ENCODE peak calls at places on chromosomes 16 and 17, in six cellular contexts. I is GM12891, Q is K562, K is H1, V is HepG2, R is GM12878. W is an unnamed sample.

GRCh38 chr17:37176683-37177082 is 199.1 kb upstream of the C17orf78 start:
- DNase-seq in Q (no peak), V (no peak), R (no peak), K (no peak), I (no peak), W (no peak)

GRCh38 chr16:13883881-13884280 is 36.1 kb upstream of the ERCC4 start:
- DNase-seq in K (no peak), R (no peak), I (no peak), Q (no peak), V (no peak), W (no peak)

GRCh38 chr16:73020409-73020884 is 27.5 kb downstream of the ZFHX3 start:
- DNase-seq in I (no peak), Q (peak), V (peak), R (no peak), K (no peak), W (no peak)

GRCh38 chr16:75114179-75114945 is 2.2 kb downstream of the LDHD start:
- DNase-seq in R (no peak), K (no peak), V (no peak), Q (no peak), I (no peak), W (no peak)

GRCh38 chr17:67528751-67529436 is 151.8 kb downstream of the PITPNC1 start:
- DNase-seq in I (no peak), R (no peak), K (peak), V (peak), Q (no peak), W (no peak)

GRCh38 chr17:8018436-8018835 is 16.0 kb downstream of the GUCY2D start:
- DNase-seq in Q (no peak), I (no peak), V (no peak), R (no peak), K (no peak), W (no peak)

GRCh38 chr17:6473128-6473767 is 29.0 kb downstream of the PIMREG start:
- DNase-seq in V (peak), R (no peak), K (peak), Q (peak), I (peak), W (peak)

GRCh38 chr17:10729334-10730193 is at the start of gene TMEM220:
- DNase-seq in I (peak), R (no peak), Q (no peak), K (peak), V (peak), W (peak)

GRCh38 chr17:58303981-58304734 is 23.4 kb upstream of the MPO start:
- DNase-seq in R (no peak), V (peak), Q (peak), I (peak), K (peak), W (peak)

GRCh38 chr16:69118468-69118867 is 13.0 kb downstream of the HAS3 start:
- DNase-seq in V (no peak), R (no peak), K (no peak), Q (no peak), I (no peak), W (no peak)

GRCh38 chr17:40062347-40063033 is at the start of gene THRA:
- DNase-seq in R (no peak), I (peak), V (no peak), K (peak), Q (peak), W (peak)

GRCh38 chr17:20097362-20097761 is 88.2 kb downstream of the SPECC1 start:
- DNase-seq in Q (no peak), R (no peak), I (no peak), V (no peak), K (no peak), W (no peak)

GRCh38 chr17:73311428-73311780 is 397 bp downstream of the CDC42EP4 start:
- DNase-seq in I (no peak), Q (no peak), R (no peak), K (peak), V (no peak), W (no peak)

GRCh38 chr16:1026057-1026783 is 44.6 kb downstream of the SOX8 start:
- DNase-seq in I (no peak), R (no peak), K (no peak), Q (no peak), V (no peak), W (no peak)

GRCh38 chr16:49931931-49932330 is 76.0 kb upstream of the ZNF423 start:
- DNase-seq in I (no peak), K (no peak), V (no peak), Q (no peak), R (no peak), W (no peak)

GRCh38 chr17:44219636-44220210 is at the start of gene UBTF:
- DNase-seq in I (no peak), V (peak), Q (peak), R (no peak), K (peak), W (no peak)

GRCh38 chr17:44222112-44222869 is 2.8 kb upstream of the UBTF start:
- DNase-seq in K (peak), R (no peak), V (peak), I (no peak), Q (no peak), W (peak)

GRCh38 chr17:44221862-44222111 is 2.3 kb upstream of the UBTF start:
- DNase-seq in V (no peak), R (no peak), I (no peak), Q (no peak), K (no peak), W (no peak)

GRCh38 chr17:44220211-44221071 is 966 bp upstream of the UBTF start:
- DNase-seq in R (no peak), I (no peak), Q (peak), K (peak), V (no peak), W (peak)

DNA sequence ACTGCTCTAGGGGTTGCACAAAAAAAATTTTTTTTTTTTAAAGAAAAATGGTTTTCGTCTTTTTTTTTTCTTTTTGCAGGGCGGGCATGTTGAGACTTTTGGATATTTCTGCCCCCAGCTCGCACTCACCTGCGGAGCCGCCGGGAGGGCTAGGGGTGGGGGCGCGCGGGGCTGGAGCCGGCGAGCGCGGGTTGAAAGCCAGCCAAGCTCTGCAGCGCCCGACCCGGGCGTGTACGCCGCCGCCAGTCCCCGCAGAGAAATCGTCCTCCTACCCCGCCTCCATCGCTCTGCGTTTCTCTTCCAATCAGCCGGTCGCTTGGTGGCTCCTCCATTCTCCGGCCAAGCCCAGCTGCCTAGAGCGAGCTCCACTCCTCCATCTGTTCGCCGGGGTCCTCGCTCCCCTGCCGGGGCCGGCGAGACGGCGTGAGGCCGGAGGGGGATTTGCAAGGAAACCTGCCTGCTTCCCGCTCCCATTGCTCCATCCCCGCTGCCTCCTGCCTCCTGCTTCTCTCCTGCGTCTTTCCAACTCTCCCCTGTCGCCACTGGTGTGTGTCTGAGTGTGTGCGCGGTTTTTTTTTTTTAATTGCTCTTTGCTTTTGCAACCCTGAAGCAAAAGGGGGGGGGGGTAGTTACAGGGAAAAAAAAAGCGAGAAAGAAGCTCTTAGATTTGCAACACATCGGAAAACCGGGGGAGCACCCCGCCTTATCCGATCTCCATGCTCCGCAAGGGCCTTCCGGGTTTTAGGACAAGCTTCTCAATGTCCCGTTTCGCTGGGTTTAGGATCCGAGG is 1.8 kb upstream of the UBTF start:
- DNase-seq in R (no peak), V (peak), I (peak), Q (peak), K (peak), W (peak)
- TF ChIP-seq POLR2AphosphoS5 in R (no peak), V (peak), I (peak), Q (no peak), K (peak), W (peak)

GRCh38 chr17:35578195-35578928 is at the start of gene PEX12:
- DNase-seq in K (peak), I (peak), Q (peak), R (peak), V (peak), W (peak)
- TF ChIP-seq POLR2A in K (peak), I (peak), Q (peak), R (peak), V (peak), W (peak)

DNA sequence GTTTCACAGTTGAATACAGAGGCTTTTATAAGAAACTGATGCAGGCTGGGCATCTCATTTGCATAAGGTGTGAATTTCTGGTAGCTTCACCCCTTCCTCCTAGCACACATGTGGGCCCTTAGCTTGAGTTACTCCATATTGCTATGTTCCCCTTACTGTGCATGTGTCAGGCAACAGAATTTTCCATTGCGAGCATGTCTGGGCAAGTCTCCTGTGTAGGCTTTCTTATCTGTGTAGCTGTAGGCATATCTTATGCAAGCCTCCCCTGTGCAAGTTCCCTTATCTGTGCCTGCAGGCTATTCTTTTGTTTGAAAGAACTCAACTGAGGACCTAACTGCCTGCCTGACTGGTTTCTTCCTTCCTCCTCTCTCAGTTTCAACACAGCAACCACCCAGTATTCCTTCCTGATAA is 597.4 kb upstream of the CDH5 start:
- DNase-seq in Q (peak), I (no peak), R (no peak), K (no peak), V (no peak), W (no peak)
- TF ChIP-seq TAF1 in Q (no peak), I (no peak), R (no peak), K (no peak), V (no peak), W (no peak)

GRCh38 chr16:30786936-30787612 is at the start of gene ZNF629:
- DNase-seq in V (peak), K (peak), Q (peak), R (no peak), I (peak), W (no peak)
- TF ChIP-seq POLR2AphosphoS5 in V (peak), K (peak), Q (peak), R (no peak), I (no peak), W (no peak)

DNA sequence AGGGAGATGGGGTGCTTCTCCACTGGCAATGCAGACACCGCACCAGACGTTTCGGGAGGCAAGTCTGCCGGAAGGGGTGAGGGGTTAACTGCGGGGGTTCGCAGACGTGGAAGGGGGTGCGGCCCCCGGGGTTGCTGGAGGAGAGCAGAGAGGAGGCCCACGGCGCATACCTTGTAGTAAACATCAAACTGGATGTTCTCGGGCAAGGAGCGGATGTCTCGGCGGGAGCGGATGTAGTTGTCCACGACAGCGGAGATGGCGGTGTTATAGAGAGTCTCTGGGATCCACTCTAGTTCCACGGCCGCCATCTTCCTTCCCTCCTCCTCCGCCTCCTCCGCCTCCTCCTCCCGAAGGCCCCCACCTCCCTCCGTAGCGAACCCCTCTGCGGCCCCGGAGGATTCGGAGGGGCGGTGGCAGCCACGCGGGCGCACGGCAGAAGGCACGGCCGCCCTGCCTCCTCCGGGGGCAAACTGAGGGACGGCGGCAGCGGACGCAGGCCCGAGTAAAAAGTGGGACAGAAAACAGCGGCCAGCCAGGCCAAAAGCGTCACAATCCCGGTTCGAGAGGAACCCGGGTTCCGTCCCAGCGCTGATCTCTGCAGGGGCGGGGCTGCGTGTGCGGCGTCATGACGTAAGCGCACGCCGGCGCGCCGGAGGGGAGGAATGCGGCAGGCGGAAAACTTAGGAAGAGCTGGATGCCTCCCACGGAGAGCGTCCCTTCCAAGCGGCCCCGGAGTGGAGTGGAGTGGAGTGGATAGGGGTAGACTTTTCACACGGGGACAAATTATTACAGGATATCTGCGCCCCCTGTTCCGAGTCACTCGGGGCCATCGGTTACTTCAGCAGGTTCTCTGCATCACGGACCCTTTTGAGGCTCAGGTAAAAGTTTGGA is at the start of gene APPBP2:
- DNase-seq in R (peak), V (peak), Q (peak), K (peak), I (peak), W (peak)
- TF ChIP-seq POLR2A in R (peak), V (peak), Q (peak), K (peak), I (peak), W (peak)

DNA sequence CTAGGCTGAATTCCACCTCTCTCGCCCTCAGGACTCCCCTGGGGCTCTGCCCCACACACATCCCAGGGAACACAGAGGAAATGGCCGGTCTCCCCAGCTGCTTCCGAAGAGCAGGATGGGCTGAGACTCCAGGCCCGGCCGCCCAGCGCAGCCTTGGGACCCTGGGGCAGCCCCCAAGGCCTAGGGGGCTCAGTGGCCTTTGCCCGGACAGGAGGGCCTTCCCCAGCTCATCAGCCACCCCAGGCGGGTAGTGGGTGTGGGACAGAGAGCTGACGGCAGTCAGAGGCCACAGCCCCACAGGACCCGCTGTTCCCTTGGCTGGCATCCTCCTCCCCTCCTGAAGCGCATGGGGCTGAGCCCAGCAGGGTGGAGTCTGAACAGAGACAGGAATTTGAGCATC is 6.2 kb upstream of the CBFA2T3 start:
- DNase-seq in K (no peak), V (no peak), R (no peak), Q (no peak), I (no peak), W (no peak)
- TF ChIP-seq TAF1 in K (no peak), V (no peak), R (no peak), Q (no peak), I (no peak), W (no peak)

DNA sequence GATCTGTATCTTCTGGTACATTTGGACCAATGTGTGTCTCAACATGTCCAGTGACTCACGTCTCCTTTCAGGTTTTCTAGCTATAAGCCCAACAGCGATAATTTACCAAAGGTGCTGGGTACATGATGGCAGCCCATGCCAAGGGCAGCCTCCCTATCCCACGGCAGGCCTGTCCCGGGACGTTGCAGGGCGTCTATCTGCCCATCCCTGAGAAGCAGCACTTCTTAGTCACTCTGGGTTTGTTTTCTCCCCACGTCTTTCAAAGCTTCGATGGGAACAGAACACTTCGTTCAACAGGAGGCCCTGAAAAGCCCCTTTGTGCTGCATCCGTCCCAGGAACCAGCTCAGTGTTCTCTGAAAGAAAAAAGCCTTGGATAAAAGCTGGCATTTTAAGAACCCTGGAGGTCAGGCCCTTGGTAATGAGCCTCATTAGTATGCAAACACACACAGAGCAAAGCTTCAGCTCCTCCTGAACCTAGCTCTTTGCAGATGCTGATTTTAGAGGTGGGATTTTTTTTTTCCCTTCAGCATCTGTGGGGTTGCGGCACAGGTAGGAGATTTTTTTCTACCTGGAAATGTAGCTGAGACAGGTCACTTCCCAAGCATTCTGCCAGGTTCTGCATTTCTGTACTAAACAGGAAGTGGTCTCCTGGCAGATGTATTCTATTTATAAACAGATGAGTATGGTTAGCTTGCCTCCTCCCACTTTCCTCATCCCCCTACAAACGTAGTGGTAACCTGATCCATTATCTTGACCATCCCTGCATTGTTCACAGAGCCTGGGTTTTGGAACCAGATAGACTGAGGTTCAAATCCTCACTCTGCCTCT is 17.5 kb upstream of the MT4 start:
- DNase-seq in K (peak), I (no peak), R (no peak), V (no peak), Q (peak), W (no peak)
- TF ChIP-seq POLR2AphosphoS5 in K (peak), I (no peak), R (no peak), V (no peak), Q (no peak), W (no peak)

GRCh38 chr17:17972126-17972951 is at the start of the genes DRC3 and TOM1L2:
- DNase-seq in Q (peak), R (peak), K (peak), V (peak), I (peak), W (peak)
- TF ChIP-seq POLR2A in Q (peak), R (peak), K (no peak), V (peak), I (peak), W (peak)

DNA sequence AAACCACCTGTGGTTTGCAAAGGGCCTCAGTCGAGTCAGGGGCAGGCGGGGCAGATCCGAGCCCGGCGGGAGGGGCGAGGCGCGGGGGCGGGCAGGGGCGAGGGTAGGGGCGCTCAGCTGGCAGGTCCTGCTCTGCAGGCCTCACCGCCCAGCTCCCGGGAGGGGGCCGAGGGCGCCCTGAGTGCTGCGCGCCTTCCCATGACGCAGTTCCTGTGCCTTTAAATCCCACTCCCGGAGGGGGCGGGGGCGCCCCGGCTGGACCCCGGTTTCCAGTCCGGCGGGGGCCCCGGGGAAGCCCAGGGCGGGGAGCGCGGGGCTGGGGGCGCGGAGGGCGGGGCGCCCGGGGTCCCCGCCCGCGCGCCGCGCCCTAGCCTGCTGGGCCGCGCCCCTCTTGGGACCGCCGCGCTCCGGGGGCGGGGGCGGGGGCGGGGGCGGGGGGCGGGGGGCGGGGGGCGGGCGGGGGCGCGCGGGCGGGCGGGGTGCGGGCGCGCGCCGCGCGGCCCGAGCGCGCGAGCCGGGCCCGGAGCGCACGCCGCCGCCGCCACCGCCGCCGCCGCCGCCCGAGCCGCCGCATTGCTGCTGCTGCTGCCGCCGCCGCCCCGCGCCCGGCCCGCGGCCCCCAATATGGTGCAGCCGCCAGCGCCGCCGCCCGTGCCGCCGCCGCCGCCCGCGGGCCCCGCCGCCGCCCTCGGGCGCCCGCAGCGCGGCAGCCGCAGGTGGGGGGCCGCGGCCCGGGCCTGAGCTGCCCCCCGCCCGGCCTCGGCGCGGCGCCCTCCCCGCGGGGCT is at the start of gene JPH3:
- DNase-seq in K (peak), V (no peak), Q (no peak), I (no peak), R (no peak), W (no peak)
- TF ChIP-seq TAF1 in K (no peak), V (no peak), Q (no peak), I (no peak), R (no peak), W (no peak)

DNA sequence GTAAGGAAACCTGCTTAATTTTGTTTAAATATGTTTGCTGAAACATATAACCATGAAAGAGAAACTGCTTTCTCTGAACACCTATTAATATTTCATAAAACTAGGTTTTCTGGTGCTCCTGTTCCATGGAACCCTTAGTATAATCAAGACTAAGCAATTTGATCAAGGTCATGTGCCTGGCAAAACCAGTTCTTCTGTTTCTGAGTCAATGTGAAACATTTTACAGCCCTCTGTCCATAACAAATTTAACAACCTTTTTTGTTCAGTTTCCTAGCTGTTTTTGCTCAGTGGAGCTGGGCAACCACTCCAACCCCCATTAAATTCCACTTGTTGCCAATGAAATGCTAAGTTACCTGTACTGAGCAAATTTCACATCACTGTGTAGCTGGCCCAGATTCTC is 344.0 kb downstream of the CA10 start:
- DNase-seq in V (no peak), R (no peak), K (no peak), Q (no peak), I (no peak), W (no peak)
- TF ChIP-seq POLR2AphosphoS5 in V (no peak), R (no peak), K (no peak), Q (no peak), I (no peak), W (no peak)

W was measured in GM12892.